ENCODE peak calls at places on chromosomes 7 and 10, in six cellular contexts. H is activated naive CD4-positive, alpha-beta T cell; W is foreskin fibroblast; J is HT1080; G is AG20443; B is transverse colon. R is an unnamed sample.

GRCh38 chr7:1288996-1289551 is 56.4 kb downstream of the UNCX start:
- DNase-seq in H (no peak), W (no peak), J (no peak), G (no peak), B (no peak), R (no peak)

GRCh38 chr10:12237265-12238220 is 41.6 kb downstream of the CDC123 start:
- DNase-seq in H (no peak), W (no peak), J (no peak), G (no peak), B (no peak), R (no peak)

GRCh38 chr10:98620503-98620902 is 173.8 kb upstream of the HPS1 start:
- DNase-seq in H (no peak), W (no peak), J (no peak), G (no peak), B (no peak), R (no peak)

GRCh38 chr10:64067009-64067606 is 545.9 kb downstream of the REEP3 start:
- DNase-seq in H (no peak), W (no peak), J (no peak), G (no peak), B (no peak), R (no peak)

GRCh38 chr10:112435013-112435619 is 11.6 kb downstream of the ZDHHC6 start:
- DNase-seq in H (no peak), W (no peak), J (peak; percentile 17), G (peak; percentile 21), B (no peak), R (no peak)

GRCh38 chr7:88243345-88243909 is 23.6 kb upstream of the SRI start:
- DNase-seq in H (no peak), W (peak; percentile 47), J (peak; percentile 75), G (peak; percentile 50), B (no peak), R (no peak)

GRCh38 chr10:22494007-22494406 is 148.7 kb downstream of the SPAG6 start:
- DNase-seq in H (no peak), W (no peak), J (no peak), G (no peak), B (no peak), R (no peak)

GRCh38 chr7:21771906-21772610 is 173.6 kb downstream of the CDCA7L start:
- DNase-seq in H (no peak), W (no peak), J (no peak), G (peak; percentile 14), B (no peak), R (no peak)

GRCh38 chr7:23431596-23432284 is 38.6 kb downstream of the IGF2BP3 start:
- DNase-seq in H (no peak), W (no peak), J (no peak), G (no peak), B (no peak), R (no peak)

GRCh38 chr7:4097001-4097609 is 585.0 kb upstream of the FOXK1 start:
- DNase-seq in H (peak; percentile 13), W (no peak), J (no peak), G (no peak), B (no peak), R (no peak)

GRCh38 chr10:20963056-20963455 is 65.9 kb upstream of the NEBL start:
- DNase-seq in H (no peak), W (no peak), J (no peak), G (no peak), B (no peak), R (no peak)

GRCh38 chr10:25815236-25815635 is 118.8 kb upstream of the MYO3A start:
- DNase-seq in H (no peak), W (no peak), J (no peak), G (no peak), B (no peak), R (no peak)

GRCh38 chr7:295155-296154 is 5.5 kb downstream of the FOXL3 start:
- DNase-seq in H (no peak), W (no peak), J (no peak), G (peak; percentile 62), B (no peak), R (no peak)

GRCh38 chr7:92242972-92243371 is 2.7 kb downstream of the KRIT1 start:
- DNase-seq in H (no peak), W (no peak), J (no peak), G (no peak), B (no peak), R (no peak)

GRCh38 chr10:22333667-22334282 is 11.5 kb upstream of the SPAG6 start:
- DNase-seq in H (no peak), W (no peak), J (no peak), G (no peak), B (no peak), R (no peak)

GRCh38 chr10:27223964-27224363 is 16.6 kb downstream of the ACBD5 start:
- DNase-seq in H (peak; percentile 22), W (peak; percentile 8), J (peak; percentile 25), G (peak; percentile 12), B (peak; percentile 36), R (peak; percentile 33)

GRCh38 chr10:124092270-124093075 is 925 bp downstream of the CHST15 start:
- DNase-seq in H (peak; percentile 4), W (peak; percentile 22), J (no peak), G (peak; percentile 62), B (peak; percentile 77), R (peak; percentile 86)

GRCh38 chr10:119350529-119351001 is 143.2 kb downstream of the GRK5 start:
- DNase-seq in H (no peak), W (no peak), J (no peak), G (peak; percentile 41), B (no peak), R (no peak)

GRCh38 chr7:73451780-73452398 is 18.3 kb downstream of the FZD9 start:
- DNase-seq in H (no peak), W (peak; percentile 48), J (peak; percentile 42), G (peak; percentile 75), B (no peak), R (peak; percentile 53)

GRCh38 chr10:110757563-110757962 is 113.4 kb downstream of the RBM20 start:
- DNase-seq in H (no peak), W (no peak), J (no peak), G (no peak), B (peak; percentile 31), R (no peak)

GRCh38 chr7:104126411-104126841 is 81.4 kb downstream of the ORC5 start:
- DNase-seq in H (no peak), W (no peak), J (no peak), G (no peak), B (no peak), R (no peak)

GRCh38 chr10:118241229-118242137 is 100.6 kb downstream of the FAM204A start:
- DNase-seq in H (peak; percentile 50), W (peak; percentile 69), J (peak; percentile 58), G (peak; percentile 73), B (peak; percentile 80), R (peak; percentile 29)

GRCh38 chr10:58642283-58642682 is 129.6 kb downstream of the BICC1 start:
- DNase-seq in H (no peak), W (peak; percentile 79), J (peak; percentile 31), G (peak; percentile 62), B (no peak), R (no peak)

GRCh38 chr7:123901111-123901510 is 23.9 kb upstream of the SPAM1 start:
- DNase-seq in H (no peak), W (no peak), J (no peak), G (no peak), B (no peak), R (no peak)

GRCh38 chr10:36559990-36560389 is 565.4 kb upstream of the ANKRD30A start:
- DNase-seq in H (no peak), W (no peak), J (no peak), G (peak; percentile 15), B (no peak), R (no peak)

GRCh38 chr10:113291413-113291812 is 261.4 kb upstream of the HABP2 start:
- DNase-seq in H (no peak), W (no peak), J (no peak), G (no peak), B (no peak), R (no peak)

R was measured in naive B cell.